ENCODE peak calls at places on chromosomes 4 and X, in eight cellular contexts. W, V, N, E, L, J, M and B are unnamed samples.

GRCh38 chrX:16589211-16589610 is 60.7 kb upstream of the S100G start:
- ATAC-seq in L (no peak), E (no peak), M (peak), N (peak), V (no peak), J (no peak), W (no peak), B (no peak)

GRCh38 chr4:83438719-83439118 is 16.9 kb downstream of the HELQ start:
- ATAC-seq in W (no peak), N (no peak), V (no peak), L (no peak), E (no peak), M (no peak), J (no peak), B (no peak)

GRCh38 chr4:53307819-53308773 is 57.8 kb downstream of the SCFD2 start:
- ATAC-seq in M (no peak), J (no peak), W (peak), L (no peak), V (no peak), N (peak), E (no peak), B (no peak)

GRCh38 chr4:151652841-151653547 is 107.8 kb downstream of the GATB start:
- ATAC-seq in L (no peak), W (no peak), N (no peak), V (no peak), M (peak), E (no peak), J (peak), B (no peak)

GRCh38 chrX:50707955-50708694 is 105.9 kb downstream of the SHROOM4 start:
- ATAC-seq in N (no peak), L (no peak), M (no peak), V (no peak), W (no peak), E (no peak), J (no peak), B (no peak)

GRCh38 chrX:136491832-136492231 is 4.1 kb downstream of the BRS3 start:
- ATAC-seq in M (no peak), N (no peak), V (no peak), J (no peak), E (no peak), L (no peak), W (no peak), B (no peak)

GRCh38 chr4:45438047-45438446 is 685.8 kb downstream of the GABRG1 start:
- ATAC-seq in W (no peak), M (no peak), J (no peak), E (no peak), L (no peak), V (no peak), N (no peak), B (no peak)

GRCh38 chrX:112967341-112967740 is 126.7 kb upstream of the AMOT start:
- ATAC-seq in E (no peak), N (no peak), J (no peak), W (no peak), V (no peak), L (no peak), M (peak), B (no peak)

GRCh38 chr4:117793786-117794369 is 240.4 kb upstream of the NDST3 start:
- ATAC-seq in J (no peak), E (no peak), V (no peak), L (no peak), M (no peak), W (no peak), N (no peak), B (no peak)

GRCh38 chr4:153267013-153267412 is 62.8 kb downstream of the TRIM2 start:
- ATAC-seq in N (peak), W (no peak), J (no peak), V (no peak), M (no peak), E (peak), L (no peak), B (no peak)

GRCh38 chrX:107878106-107878505 is 52.4 kb downstream of the MID2 start:
- ATAC-seq in N (no peak), V (no peak), J (no peak), L (no peak), E (no peak), M (no peak), W (no peak), B (no peak)

GRCh38 chr4:140037353-140038030 is 116.5 kb downstream of the MAML3 start:
- ATAC-seq in N (no peak), V (no peak), J (no peak), W (peak), E (no peak), M (no peak), L (no peak), B (no peak)

GRCh38 chr4:41541697-41542096 is 3.7 kb downstream of the LIMCH1 start:
- ATAC-seq in L (no peak), W (peak), V (no peak), M (peak), E (no peak), J (no peak), N (no peak), B (no peak)

GRCh38 chrX:40003071-40003981 is 94.4 kb downstream of the BCOR start:
- ATAC-seq in L (no peak), M (no peak), V (no peak), N (no peak), W (no peak), J (no peak), E (no peak), B (no peak)

GRCh38 chrX:18368402-18368801 is 13.9 kb upstream of the SCML2 start:
- ATAC-seq in E (no peak), W (no peak), J (no peak), V (no peak), N (no peak), M (no peak), L (no peak), B (no peak)